ENCODE peak calls at places on chromosomes 7 and 10, in seven cellular contexts. H is HFF-Myc, W is Peyer's patch, I is progenitor cell of endocrine pancreas, Z is upper lobe of right lung, B is dorsolateral prefrontal cortex, S is GM13976. R is an unnamed sample.

GRCh38 chr10:75540357-75541335 is 109.2 kb downstream of the LRMDA start:
- DNase-seq in Z (no peak), B (no peak), I (no peak), W (no peak), H (no peak), S (no peak), R (no peak)

GRCh38 chr7:35646289-35647033 is 48.5 kb downstream of the HERPUD2 start:
- DNase-seq in W (no peak), S (no peak), B (no peak), Z (no peak), H (no peak), I (no peak), R (no peak)

GRCh38 chr10:61987951-61988379 is 86.5 kb downstream of the ARID5B start:
- DNase-seq in S (peak; percentile 68), W (no peak), H (no peak), I (no peak), B (no peak), Z (no peak), R (no peak)

GRCh38 chr10:35606423-35606822 is 1.3 kb downstream of the GJD4 start:
- DNase-seq in B (no peak), Z (no peak), S (no peak), I (no peak), W (no peak), H (no peak), R (no peak)

GRCh38 chr7:38222481-38223096 is 44.5 kb downstream of the STARD3NL start:
- DNase-seq in W (no peak), Z (no peak), S (peak; percentile 32), H (peak; percentile 44), B (no peak), I (no peak), R (no peak)

GRCh38 chr10:474946-475345 is 214.5 kb downstream of the DIP2C start:
- DNase-seq in I (no peak), B (no peak), S (no peak), Z (peak; percentile 2), W (no peak), H (no peak), R (no peak)

GRCh38 chr10:27207350-27207749 is 33.2 kb downstream of the ACBD5 start:
- DNase-seq in S (no peak), H (no peak), B (no peak), I (no peak), Z (no peak), W (no peak), R (no peak)

GRCh38 chr7:110534241-110534931 is 556.5 kb upstream of the LRRN3 start:
- DNase-seq in S (no peak), Z (no peak), I (no peak), H (no peak), W (no peak), B (no peak), R (no peak)

GRCh38 chr10:3995302-3996210 is 210.5 kb upstream of the KLF6 start:
- DNase-seq in H (peak; percentile 30), W (no peak), Z (no peak), I (no peak), B (no peak), S (no peak), R (no peak)

GRCh38 chr10:126597206-126597605 is 73.3 kb downstream of the C10orf90 start:
- DNase-seq in H (no peak), I (no peak), B (no peak), W (no peak), Z (no peak), S (no peak), R (no peak)

GRCh38 chr7:77830649-77831355 is 32.2 kb downstream of the PHTF2 start:
- DNase-seq in I (no peak), Z (no peak), B (no peak), W (no peak), H (no peak), S (no peak), R (no peak)

GRCh38 chr7:29126804-29127203 is 19.5 kb downstream of the CPVL start:
- DNase-seq in W (no peak), B (no peak), Z (no peak), S (no peak), I (no peak), H (no peak), R (no peak)

GRCh38 chr10:6786579-6787031 is 206.5 kb upstream of the PRKCQ start:
- DNase-seq in H (peak; percentile 29), B (peak; percentile 64), Z (no peak), S (no peak), I (no peak), W (no peak), R (no peak)

GRCh38 chr7:27225005-27225934 is 17.3 kb upstream of the EVX1 start:
- DNase-seq in B (no peak), I (no peak), H (no peak), Z (no peak), S (no peak), W (no peak), R (peak; percentile 69)
- TF ChIP-seq CTCF in B (no peak), I (no peak), H (no peak), Z (no peak), S (no peak), W (no peak), R (no peak)

DNA sequence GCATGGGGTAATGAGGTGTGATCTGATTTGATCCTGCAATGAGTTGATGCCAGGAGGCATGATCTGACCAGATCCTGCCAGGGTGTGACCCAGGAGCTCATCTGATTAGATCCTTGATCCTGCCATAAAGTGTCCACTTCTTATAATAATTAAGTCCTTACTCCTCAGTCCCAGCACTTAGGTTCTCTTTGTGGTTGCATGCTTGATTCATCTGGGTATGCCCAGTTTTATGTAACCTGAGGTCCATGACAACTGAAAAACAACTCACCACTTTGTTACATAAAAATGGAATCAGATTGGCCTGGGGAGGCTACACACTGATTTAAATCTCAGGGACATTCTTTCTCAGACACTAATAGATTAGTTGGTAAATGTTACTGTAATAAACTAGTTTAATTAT is 19.1 kb downstream of the ACADSB start:
- DNase-seq in B (no peak), W (no peak), I (no peak), H (no peak), S (no peak), Z (no peak), R (no peak)
- TF ChIP-seq CTCF in B (no peak), W (no peak), I (no peak), H (no peak), S (no peak), Z (no peak), R (no peak)

DNA sequence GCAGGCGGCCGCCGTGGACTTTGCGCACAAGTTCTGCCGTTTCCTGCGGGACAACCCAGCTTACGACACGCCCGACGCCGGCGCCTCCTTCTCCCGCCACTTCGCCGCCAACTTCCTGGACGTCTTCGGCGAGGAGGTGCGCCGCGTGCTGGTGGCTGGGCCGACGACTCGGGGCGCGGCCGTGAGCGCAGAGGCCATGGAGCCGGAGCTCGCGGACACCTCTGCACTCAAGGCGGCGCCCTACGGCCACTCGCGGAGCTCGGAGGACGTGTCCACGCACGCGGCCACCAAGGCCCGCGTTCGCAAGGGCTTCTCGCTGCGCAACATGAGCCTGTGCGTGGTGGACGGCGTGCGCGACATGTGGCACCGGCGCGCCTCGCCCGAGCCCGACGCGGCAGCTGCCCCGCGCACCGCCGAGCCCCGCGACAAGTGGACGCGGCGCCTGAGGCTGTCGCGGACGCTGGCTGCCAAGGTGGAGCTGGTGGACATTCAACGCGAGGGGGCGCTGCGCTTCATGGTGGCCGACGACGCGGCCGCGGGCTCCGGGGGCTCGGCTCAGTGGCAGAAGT is 14.1 kb downstream of the SH2B2 start:
- DNase-seq in I (no peak), Z (no peak), W (no peak), B (no peak), S (no peak), H (no peak), R (no peak)
- TF ChIP-seq CTCF in I (peak; percentile 53), Z (no peak), W (no peak), B (no peak), S (no peak), H (peak; percentile 15), R (peak; percentile 49)

GRCh38 chr7:55439627-55440026 is 74.5 kb downstream of the LANCL2 start:
- DNase-seq in H (no peak), Z (peak; percentile 61), W (no peak), I (no peak), S (peak; percentile 21), B (peak; percentile 84), R (no peak)

GRCh38 chr7:55436457-55436856 is 71.3 kb downstream of the LANCL2 start:
- DNase-seq in S (no peak), H (no peak), I (no peak), W (no peak), Z (no peak), B (no peak), R (no peak)

GRCh38 chr7:55437375-55437774 is 72.2 kb downstream of the LANCL2 start:
- DNase-seq in I (no peak), W (no peak), B (no peak), Z (no peak), S (no peak), H (no peak), R (no peak)

GRCh38 chr7:55438765-55439525 is 73.8 kb downstream of the LANCL2 start:
- DNase-seq in I (no peak), W (no peak), S (peak; percentile 24), H (no peak), Z (peak; percentile 74), B (no peak), R (no peak)

GRCh38 chr7:55438085-55438764 is 73.1 kb downstream of the LANCL2 start:
- DNase-seq in Z (peak; percentile 63), I (no peak), S (peak; percentile 18), W (no peak), B (no peak), H (no peak), R (no peak)
- TF ChIP-seq CTCF in Z (no peak), I (no peak), S (no peak), W (no peak), B (no peak), H (no peak), R (no peak)

DNA sequence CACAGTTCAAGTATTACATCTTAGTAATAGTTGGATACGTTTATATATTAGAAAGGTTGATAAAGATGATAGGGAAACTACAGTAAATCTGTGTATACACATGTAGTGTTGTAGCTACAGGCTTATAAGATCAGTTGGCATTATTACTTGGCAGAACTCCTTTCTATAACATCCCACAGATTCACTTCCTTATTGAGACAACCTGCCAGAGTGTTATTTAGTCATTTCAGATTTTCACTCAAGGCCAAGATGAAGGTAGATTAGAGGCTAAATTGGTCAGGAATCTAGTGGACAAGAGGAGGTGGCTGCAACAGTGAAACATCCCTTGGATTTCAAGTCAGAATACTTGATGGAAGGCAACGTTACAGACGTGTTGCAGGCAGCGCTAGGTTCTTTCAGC is 63.0 kb downstream of the PAPSS2 start:
- DNase-seq in H (no peak), S (no peak), B (no peak), Z (no peak), I (no peak), W (no peak), R (no peak)
- TF ChIP-seq CTCF in H (no peak), S (no peak), B (no peak), Z (no peak), I (no peak), W (no peak), R (no peak)